ENCODE peak calls at places on chromosomes 11 and 22, in four cellular contexts. O is kidney, G is dorsolateral prefrontal cortex, V is astrocyte of the spinal cord. C is an unnamed sample.

GRCh38 chr11:28400236-28401100 is 292.3 kb downstream of the METTL15 start:
- DNase-seq in V (peak), O (no peak), G (no peak), C (no peak)

GRCh38 chr22:19631899-19632670 is 82.2 kb upstream of the SEPTIN5 start:
- DNase-seq in G (no peak), V (peak), O (peak), C (peak)

GRCh38 chr11:44851496-44851895 is 99.2 kb downstream of the TP53I11 start:
- DNase-seq in O (peak), V (no peak), G (no peak), C (no peak)

GRCh38 chr11:61021661-61022212 is 50.3 kb downstream of the CD6 start:
- DNase-seq in G (no peak), V (no peak), O (no peak), C (no peak)

GRCh38 chr11:43905788-43906187 is 25.2 kb downstream of the ALKBH3 start:
- DNase-seq in V (peak), O (no peak), G (no peak), C (no peak)

GRCh38 chr11:64134963-64135362 is 30.9 kb downstream of the MACROD1 start:
- DNase-seq in G (no peak), V (no peak), O (no peak), C (no peak)

GRCh38 chr11:65915101-65915820 is 3.6 kb downstream of the C11orf68 start:
- DNase-seq in O (no peak), G (no peak), V (no peak), C (no peak)

GRCh38 chr11:117146521-117146920 is 2.4 kb downstream of the PAFAH1B2 start:
- DNase-seq in G (no peak), O (no peak), V (peak), C (no peak)

GRCh38 chr11:130673698-130674097 is 225.3 kb downstream of the ADAMTS15 start:
- DNase-seq in G (no peak), O (no peak), V (no peak), C (no peak)

GRCh38 chr11:28615542-28615941 is 507.4 kb downstream of the METTL15 start:
- DNase-seq in V (peak), G (no peak), O (no peak), C (peak)

GRCh38 chr11:6613496-6613895 is 1.5 kb upstream of the TAF10 start:
- DNase-seq in V (no peak), O (no peak), G (no peak), C (no peak)

GRCh38 chr22:22446527-22446926 is 62.0 kb downstream of the ZNF280B start:
- DNase-seq in O (no peak), G (no peak), V (no peak), C (no peak)

GRCh38 chr11:123313261-123313660 is 116.8 kb upstream of the GRAMD1B start:
- DNase-seq in O (no peak), G (no peak), V (no peak), C (peak)

GRCh38 chr11:77619576-77620198 is 17.9 kb downstream of the CLNS1A start:
- DNase-seq in O (no peak), V (peak), G (no peak), C (peak)

GRCh38 chr22:46063861-46064235 is 86.5 kb upstream of the PPARA start:
- DNase-seq in V (no peak), G (peak), O (peak), C (no peak)

GRCh38 chr11:17063171-17064002 is 14.1 kb downstream of the RPS13 start:
- DNase-seq in G (peak), O (no peak), V (peak), C (peak)

GRCh38 chr11:77082838-77083552 is 16.2 kb downstream of the CAPN5 start:
- DNase-seq in G (peak), O (peak), V (no peak), C (no peak)

GRCh38 chr22:49838771-49839717 is 11.4 kb upstream of the BRD1 start:
- DNase-seq in G (no peak), V (peak), O (peak), C (peak)

GRCh38 chr22:29377979-29378378 is 10.4 kb downstream of the AP1B1 start:
- DNase-seq in V (no peak), O (no peak), G (no peak), C (no peak)

GRCh38 chr11:46655631-46656030 is 38.3 kb downstream of the ATG13 start:
- DNase-seq in G (no peak), V (no peak), O (no peak), C (no peak)

GRCh38 chr22:43090130-43090789 is 1.1 kb upstream of the TTLL1 start:
- DNase-seq in G (no peak), O (peak), V (peak), C (peak)

GRCh38 chr11:89182773-89183172 is 5.1 kb downstream of the TYR start:
- DNase-seq in G (no peak), V (peak), O (no peak), C (no peak)

GRCh38 chr11:123521001-123521400 is 90.9 kb downstream of the GRAMD1B start:
- DNase-seq in V (no peak), O (no peak), G (no peak), C (no peak)

GRCh38 chr22:36594569-36594968 is 65.6 kb upstream of the EIF3D start:
- DNase-seq in G (no peak), O (peak), V (no peak), C (no peak)

GRCh38 chr22:46622081-46622521 is 1.9 kb downstream of the GRAMD4 start:
- DNase-seq in O (peak), V (no peak), G (peak), C (no peak)

GRCh38 chr22:49827307-49827852 is 293 bp downstream of the BRD1 start:
- DNase-seq in G (no peak), V (no peak), O (no peak), C (no peak)

GRCh38 chr11:95652002-95652472 is 137.5 kb downstream of the FAM76B start:
- DNase-seq in G (no peak), V (no peak), O (no peak), C (no peak)

GRCh38 chr11:19910931-19911330 is 198.3 kb downstream of the NAV2 start:
- DNase-seq in V (no peak), O (no peak), G (no peak), C (no peak)

GRCh38 chr11:111602865-111603632 is 800 bp downstream of the SIK2 start:
- DNase-seq in G (no peak), O (no peak), V (peak), C (peak)

GRCh38 chr11:62545437-62546243 is 966 bp downstream of the AHNAK start:
- DNase-seq in V (peak), G (no peak), O (peak), C (peak)

GRCh38 chr11:68021167-68021787 is 9.2 kb upstream of the NDUFS8 start:
- DNase-seq in G (no peak), V (no peak), O (peak), C (peak)

GRCh38 chr11:19276859-19277808 is 36.4 kb upstream of the E2F8 start:
- DNase-seq in O (no peak), V (no peak), G (no peak), C (no peak)

GRCh38 chr11:69384548-69385465 is 90.9 kb downstream of the MYEOV start:
- DNase-seq in G (no peak), V (no peak), O (peak), C (no peak)
- H3K4me3 ChIP-seq in G (no peak), V (no peak), O (no peak), C (no peak)

DNA sequence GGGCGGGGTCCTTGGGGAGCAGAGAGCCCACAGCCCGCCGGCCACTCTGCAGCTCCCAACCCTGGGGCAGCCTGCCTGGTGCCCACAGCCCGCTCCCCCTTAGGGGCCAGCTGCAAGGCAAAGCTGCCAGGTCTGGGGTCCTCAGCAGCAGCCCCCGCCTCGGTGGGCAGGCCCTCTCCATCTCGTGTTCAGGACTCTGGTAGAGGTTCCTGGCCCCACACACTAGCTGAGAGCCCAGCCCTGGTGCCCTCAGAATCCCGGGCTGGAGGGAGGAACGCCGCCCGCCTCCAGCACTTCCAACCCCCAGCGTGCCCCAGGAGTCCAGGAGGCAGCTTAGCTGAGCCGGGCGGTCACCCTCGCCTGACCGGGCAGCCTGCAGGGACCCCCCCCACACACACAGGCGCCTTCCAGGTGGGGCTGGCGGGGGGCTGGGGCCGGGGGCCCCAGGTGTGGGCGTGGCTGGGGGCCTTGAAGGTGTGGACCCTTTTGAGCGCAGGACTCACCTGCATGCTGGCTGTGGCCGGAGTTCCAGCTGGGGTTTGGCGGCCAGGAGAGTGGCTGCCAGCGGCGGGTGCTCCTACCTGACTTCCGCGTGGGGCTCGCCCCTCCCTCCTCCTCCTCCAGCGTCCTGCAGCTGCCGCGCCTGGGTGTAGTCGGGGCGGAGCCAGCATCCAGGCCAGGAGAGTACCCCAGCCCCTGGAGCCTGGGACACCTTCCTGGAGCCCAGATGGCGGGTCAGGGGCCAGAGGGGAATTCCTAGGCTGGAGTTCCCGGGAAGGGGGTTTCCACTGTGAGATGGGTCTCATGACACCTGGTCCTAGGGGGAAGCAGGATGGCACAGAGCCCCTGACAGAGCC is at the start of gene ANO9:
- DNase-seq in G (no peak), V (no peak), O (peak), C (peak)
- H3K4me3 ChIP-seq in G (no peak), V (no peak), O (peak), C (peak)

DNA sequence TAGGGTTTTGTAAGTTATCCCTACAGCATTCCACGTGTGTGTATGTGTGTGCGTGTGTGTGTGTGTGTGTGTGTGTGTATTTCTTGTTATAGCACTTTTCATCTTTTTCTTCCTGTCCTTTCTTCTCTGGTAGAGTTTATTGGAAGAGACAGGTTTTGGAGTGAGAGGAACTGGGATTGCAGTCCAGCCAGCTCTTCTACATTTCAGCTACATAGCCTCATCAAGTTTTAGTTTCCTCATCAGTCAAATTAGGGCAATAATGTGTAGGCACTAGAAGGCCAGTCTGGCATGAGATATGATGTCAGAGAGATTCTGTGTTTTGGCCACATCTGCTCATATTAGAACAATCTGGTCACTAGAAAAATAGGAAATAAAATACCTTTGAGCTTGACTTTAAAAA is 1283.5 kb upstream of the TENM4 start:
- DNase-seq in O (no peak), G (no peak), V (no peak), C (no peak)
- H3K4me3 ChIP-seq in O (no peak), G (no peak), V (no peak), C (no peak)

GRCh38 chr11:90446207-90446606 is 223.4 kb upstream of the CHORDC1 start:
- DNase-seq in G (no peak), V (no peak), O (no peak), C (no peak)
- H3K4me3 ChIP-seq in G (no peak), V (no peak), O (no peak), C (no peak)

DNA sequence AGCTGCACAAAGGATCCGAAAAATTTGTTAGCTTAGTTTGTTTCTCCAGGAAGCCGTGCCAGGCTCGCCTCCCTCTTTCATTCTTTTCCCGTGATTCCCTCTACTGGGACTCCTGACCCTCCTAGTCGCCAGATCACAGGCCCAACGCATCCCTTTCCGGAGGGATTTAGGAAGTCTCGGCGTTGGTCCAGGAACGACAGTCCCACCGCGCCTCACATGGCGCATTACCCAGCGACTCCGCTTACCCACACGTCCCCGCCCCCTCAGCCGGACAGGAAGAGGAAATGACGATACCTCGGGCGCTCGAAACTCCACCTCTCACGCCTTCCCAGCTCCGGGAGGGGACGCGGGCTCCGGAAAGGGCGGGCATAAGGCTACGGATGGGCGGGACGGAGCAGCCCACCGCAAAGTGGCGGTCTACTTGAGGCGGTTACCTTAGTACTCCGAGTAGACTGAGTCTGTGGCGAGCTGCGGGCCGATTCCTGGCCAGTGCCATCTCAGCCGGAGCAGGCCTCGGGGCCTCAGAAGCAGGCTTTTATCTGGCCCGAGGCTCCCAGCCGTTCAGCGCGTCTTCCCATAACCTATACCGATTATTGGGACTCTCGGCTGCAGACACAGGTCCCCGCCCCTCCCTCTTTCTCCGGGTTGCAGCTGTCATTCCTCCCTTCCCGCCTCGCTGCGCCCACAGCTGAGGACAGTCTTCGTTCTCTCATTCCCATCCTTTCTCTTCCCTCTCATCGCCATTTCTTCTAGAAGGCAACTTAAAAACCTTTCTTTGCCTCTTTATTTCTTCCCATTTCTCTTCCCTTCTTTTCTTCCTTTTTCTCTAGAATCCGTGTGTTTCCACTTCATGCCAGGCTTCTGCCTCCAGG is at the start of gene CCDC15:
- DNase-seq in G (peak), O (peak), V (peak), C (peak)
- H3K4me3 ChIP-seq in G (peak), O (peak), V (peak), C (peak)

DNA sequence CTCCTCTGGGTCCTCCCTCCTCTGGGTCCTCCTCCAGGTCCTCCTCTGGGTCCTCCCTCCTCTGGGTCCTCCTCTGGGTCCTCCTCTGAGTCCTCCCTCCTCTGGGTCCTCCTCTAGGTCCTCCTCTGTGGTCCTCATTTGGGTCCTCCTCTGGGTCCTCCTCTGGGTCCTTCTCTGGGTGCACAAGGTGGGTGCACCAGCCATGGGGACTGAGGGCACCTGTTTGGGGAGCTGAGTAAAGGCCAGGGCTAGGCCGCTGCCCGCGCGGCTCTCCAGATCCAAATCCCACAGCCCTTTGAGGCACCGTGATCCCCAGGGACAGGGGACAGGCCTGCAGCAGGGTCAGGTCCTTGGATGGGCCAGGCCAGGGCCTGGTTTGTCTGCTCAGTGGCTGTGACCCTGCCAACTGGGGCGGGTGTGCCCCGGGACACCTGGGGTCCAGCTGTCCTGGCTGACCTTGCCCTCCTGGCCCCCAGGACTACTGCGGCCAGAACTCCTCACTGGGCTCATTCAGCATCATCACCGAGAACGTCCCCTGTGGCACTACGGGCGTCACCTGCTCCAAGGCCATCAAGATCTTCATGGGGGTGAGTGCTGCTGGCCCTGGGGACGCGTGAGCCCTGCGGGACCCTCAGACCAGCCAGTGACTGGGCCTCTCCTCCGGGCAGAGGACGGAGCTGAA is 12.7 kb downstream of the MUC2 start:
- DNase-seq in G (peak), V (no peak), O (peak), C (no peak)
- H3K4me3 ChIP-seq in G (no peak), V (no peak), O (no peak), C (no peak)

DNA sequence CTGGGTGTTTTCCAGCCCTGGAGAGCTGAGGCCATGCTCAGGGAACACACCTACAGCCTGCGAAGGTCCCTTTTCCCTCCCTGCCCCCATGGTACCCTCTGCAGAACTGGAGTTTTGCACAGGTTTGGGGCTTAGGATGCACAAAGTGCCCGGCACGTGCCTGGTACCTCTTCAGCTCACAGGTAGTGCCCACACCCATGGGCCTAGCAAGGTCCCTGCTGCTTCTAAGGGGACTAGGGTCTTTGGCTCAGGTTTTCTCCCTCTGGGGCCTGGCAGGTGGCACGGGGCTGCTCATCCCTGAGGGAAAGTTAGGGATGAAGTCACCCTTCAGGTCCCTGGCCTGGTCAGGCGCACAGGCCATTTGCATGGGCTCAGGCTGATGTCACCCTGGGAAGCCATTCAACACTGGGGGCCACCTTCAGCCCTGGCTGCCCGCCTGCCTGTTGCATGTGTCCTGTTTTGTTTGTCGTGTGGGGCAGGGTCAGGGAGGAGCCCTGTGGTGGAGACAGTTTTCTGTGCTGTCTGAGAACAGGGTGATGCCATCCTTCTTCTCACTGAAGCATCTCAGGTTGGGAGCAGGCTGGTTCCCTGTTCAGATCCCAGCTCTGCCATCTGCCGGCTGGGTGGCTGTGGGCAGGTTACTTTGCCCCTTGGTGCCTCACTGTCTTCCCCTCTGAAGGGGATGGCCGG is 68.3 kb upstream of the CRYBB3 start:
- DNase-seq in V (no peak), G (no peak), O (no peak), C (no peak)
- H3K4me3 ChIP-seq in V (no peak), G (no peak), O (no peak), C (no peak)